ENCODE peak calls at places on chromosome 19, in four cellular contexts. One of them, this sample, is unnamed. For H3K4me1, the result is how much of the 10 kb centered on the place peaks cover.

GRCh38 chr19:42244452-42245220 is 2.2 kb upstream of the GSK3A start:
- DNase-seq in H1: peak
- DNase-seq in SJSA1: peak
- DNase-seq in A549: peak
- DNase-seq in this sample: peak

GRCh38 chr19:29480507-29480906 is 45.3 kb upstream of the VSTM2B start:
- DNase-seq in A549: no peak
- DNase-seq in H1: no peak
- DNase-seq in SJSA1: no peak
- DNase-seq in this sample: no peak

GRCh38 chr19:46356670-46357055 is 9.8 kb downstream of the PPP5C start:
- DNase-seq in SJSA1: no peak
- DNase-seq in H1: no peak
- DNase-seq in A549: no peak
- DNase-seq in this sample: no peak

GRCh38 chr19:49690656-49691242 is at the start of gene CPT1C:
- DNase-seq in H1: peak
- DNase-seq in SJSA1: no peak
- DNase-seq in A549: no peak
- DNase-seq in this sample: peak

GRCh38 chr19:27833031-27833430 is 1379.9 kb downstream of the UQCRFS1 start:
- DNase-seq in SJSA1: no peak
- DNase-seq in A549: no peak
- DNase-seq in H1: no peak
- DNase-seq in this sample: no peak

GRCh38 chr19:50432658-50433057 is at the start of gene MYBPC2:
- DNase-seq in H1: no peak
- DNase-seq in SJSA1: no peak
- DNase-seq in A549: no peak
- DNase-seq in this sample: no peak

GRCh38 chr19:48614436-48615144 is at the start of gene FAM83E:
- DNase-seq in H1: peak
- DNase-seq in A549: peak
- DNase-seq in SJSA1: no peak
- DNase-seq in this sample: no peak

GRCh38 chr19:40592170-40592569 is 9.0 kb upstream of the LTBP4 start:
- DNase-seq in A549: peak
- DNase-seq in SJSA1: no peak
- DNase-seq in H1: no peak
- DNase-seq in this sample: no peak

GRCh38 chr19:11797491-11797890 is 832 bp upstream of the ZNF491 start:
- DNase-seq in SJSA1: peak
- DNase-seq in H1: peak
- DNase-seq in A549: peak
- DNase-seq in this sample: peak

GRCh38 chr19:46546194-46546896 is 50.7 kb upstream of the PNMA8B start:
- DNase-seq in SJSA1: no peak
- DNase-seq in A549: peak
- DNase-seq in H1: peak
- DNase-seq in this sample: no peak

GRCh38 chr19:8811315-8812172 is 20.6 kb downstream of the ZNF558 start:
- DNase-seq in H1: no peak
- DNase-seq in A549: peak
- DNase-seq in SJSA1: no peak
- DNase-seq in this sample: no peak

GRCh38 chr19:3516675-3517207 is 10.6 kb downstream of the FZR1 start:
- DNase-seq in SJSA1: no peak
- DNase-seq in A549: no peak
- DNase-seq in H1: no peak
- DNase-seq in this sample: no peak
- H3K4me1 ChIP-seq in SJSA1: under half
- H3K4me1 ChIP-seq in A549: under half
- H3K4me1 ChIP-seq in H1: under half
- H3K4me1 ChIP-seq in this sample: under half

DNA sequence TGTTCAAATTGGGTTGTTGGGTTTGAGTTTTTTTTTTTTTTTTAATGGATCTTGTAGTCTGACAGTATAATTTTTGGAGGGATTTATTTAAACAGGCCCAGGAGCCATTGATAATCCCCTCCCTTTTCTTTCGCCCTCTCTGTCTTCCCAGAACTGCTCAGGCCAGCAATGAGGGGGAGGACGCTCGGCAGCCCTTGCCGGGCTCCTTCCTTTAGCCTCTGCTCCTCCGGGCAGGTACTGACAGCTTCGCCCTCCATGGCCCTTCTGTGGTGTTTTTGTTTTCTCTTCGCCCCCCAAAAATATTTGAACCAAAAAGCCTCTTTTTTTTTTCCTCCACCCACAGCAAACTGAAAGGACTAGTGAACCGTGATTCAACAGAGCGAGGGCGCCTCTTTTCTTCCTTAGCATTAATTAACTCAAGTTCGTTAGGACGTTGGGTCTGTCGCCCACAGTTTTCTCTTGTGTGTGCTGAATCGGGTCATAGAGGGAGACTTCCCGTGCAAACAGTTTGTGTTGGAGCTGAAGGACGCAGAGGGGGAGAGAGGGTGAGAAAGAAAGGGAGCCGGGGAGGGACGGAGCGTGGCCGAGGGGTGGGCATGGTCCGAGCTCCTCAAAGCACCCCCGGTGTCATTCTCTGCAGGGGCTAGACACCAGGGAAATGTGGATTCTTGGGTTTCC is 21.5 kb downstream of the NFIX start:
- DNase-seq in H1: no peak
- DNase-seq in SJSA1: no peak
- DNase-seq in A549: no peak
- DNase-seq in this sample: no peak
- H3K4me1 ChIP-seq in H1: under half
- H3K4me1 ChIP-seq in SJSA1: under half
- H3K4me1 ChIP-seq in A549: under half
- H3K4me1 ChIP-seq in this sample: half or more

GRCh38 chr19:5950744-5951143 is 27.2 kb downstream of the RANBP3 start:
- DNase-seq in SJSA1: no peak
- DNase-seq in A549: no peak
- DNase-seq in H1: no peak
- DNase-seq in this sample: no peak
- H3K4me1 ChIP-seq in SJSA1: under half
- H3K4me1 ChIP-seq in A549: under half
- H3K4me1 ChIP-seq in H1: half or more
- H3K4me1 ChIP-seq in this sample: half or more

GRCh38 chr19:43624933-43625332 is 5.5 kb upstream of the ZNF428 start:
- DNase-seq in H1: peak
- DNase-seq in A549: peak
- DNase-seq in SJSA1: no peak
- DNase-seq in this sample: peak

GRCh38 chr19:43625918-43626579 is 6.6 kb upstream of the ZNF428 start:
- DNase-seq in A549: peak
- DNase-seq in SJSA1: no peak
- DNase-seq in H1: peak
- DNase-seq in this sample: no peak

GRCh38 chr19:43622070-43622469 is 2.6 kb upstream of the ZNF428 start:
- DNase-seq in H1: no peak
- DNase-seq in A549: no peak
- DNase-seq in SJSA1: no peak
- DNase-seq in this sample: no peak

GRCh38 chr19:43622956-43623355 is 3.5 kb upstream of the ZNF428 start:
- DNase-seq in A549: no peak
- DNase-seq in SJSA1: no peak
- DNase-seq in H1: no peak
- DNase-seq in this sample: no peak

DNA sequence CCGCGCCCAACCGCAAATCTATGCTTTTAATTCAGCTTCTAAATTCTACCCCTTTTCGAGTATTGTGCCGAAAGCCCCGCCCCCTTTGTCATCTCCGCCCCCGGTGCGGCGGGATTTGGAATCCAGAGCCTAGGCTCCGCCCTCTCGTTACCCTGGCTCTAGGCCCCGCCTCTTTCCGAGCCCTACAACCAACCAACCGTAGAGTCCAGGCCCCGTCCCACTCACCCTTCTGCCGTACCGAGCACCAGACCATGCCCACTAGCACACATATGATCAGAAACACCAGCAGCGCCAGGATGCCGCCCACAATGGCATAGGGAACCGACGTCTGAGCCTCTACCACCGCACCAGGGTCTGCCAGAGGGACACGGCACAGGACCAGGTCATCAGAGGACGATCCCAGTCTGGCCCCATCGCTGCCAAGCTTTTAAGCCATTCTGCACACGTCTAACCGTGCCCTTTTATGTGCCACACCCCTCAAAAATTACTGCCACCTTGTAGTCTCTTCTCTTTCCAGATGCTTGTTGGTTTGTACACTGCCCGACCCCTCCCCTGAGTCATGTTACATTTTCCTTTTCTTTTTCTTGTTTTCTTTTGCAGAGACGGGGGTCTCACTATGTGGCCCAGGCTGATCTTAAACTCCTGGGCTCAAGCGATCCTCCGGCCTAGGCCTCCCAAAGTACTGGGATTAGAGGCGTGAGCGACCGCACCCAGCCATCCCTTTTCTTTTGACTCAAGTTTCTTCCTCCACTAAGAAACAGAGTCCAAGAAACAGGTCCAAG is 4.7 kb upstream of the ZNF428 start:
- DNase-seq in A549: no peak
- DNase-seq in SJSA1: no peak
- DNase-seq in H1: peak
- DNase-seq in this sample: no peak
- H3K4me1 ChIP-seq in A549: under half
- H3K4me1 ChIP-seq in SJSA1: under half
- H3K4me1 ChIP-seq in H1: under half
- H3K4me1 ChIP-seq in this sample: under half

DNA sequence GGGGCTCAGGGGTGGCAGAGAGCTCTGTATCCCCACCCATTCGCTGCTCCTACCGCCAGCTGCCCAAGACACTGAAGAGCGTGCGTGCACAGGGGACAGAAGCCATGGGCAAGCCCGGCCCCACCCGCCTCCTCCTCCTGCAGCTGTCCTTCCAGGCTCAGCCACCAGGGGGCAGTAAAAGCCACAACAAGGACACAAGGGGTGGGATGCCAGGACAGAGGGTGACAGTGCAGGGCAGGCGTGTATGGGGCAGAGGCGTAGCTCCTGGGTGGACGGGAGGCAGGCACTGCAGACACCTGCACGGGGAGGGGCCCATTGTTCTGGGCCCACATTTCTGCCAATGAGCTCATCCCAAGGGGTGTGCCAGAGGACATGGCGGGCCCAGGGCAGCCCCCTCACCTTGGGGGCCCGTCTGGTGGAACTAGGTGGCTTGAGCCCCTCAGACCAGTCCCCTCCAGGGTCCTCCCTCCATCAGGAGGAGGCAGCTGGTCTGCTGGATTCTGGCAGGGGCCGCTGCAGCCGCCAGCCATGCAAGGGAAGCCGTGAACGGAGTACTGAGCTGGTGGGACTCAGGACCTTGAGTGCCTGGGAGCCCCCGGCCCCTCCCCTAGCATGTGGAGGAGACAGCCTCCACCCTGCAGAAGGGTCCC is 61.2 kb downstream of the MLLT1 start:
- DNase-seq in SJSA1: peak
- DNase-seq in A549: peak
- DNase-seq in H1: peak
- DNase-seq in this sample: peak
- H3K4me1 ChIP-seq in SJSA1: under half
- H3K4me1 ChIP-seq in A549: under half
- H3K4me1 ChIP-seq in H1: under half
- H3K4me1 ChIP-seq in this sample: under half

GRCh38 chr19:1266116-1266817 is 2.9 kb upstream of the CIRBP start:
- DNase-seq in SJSA1: peak
- DNase-seq in A549: peak
- DNase-seq in H1: peak
- DNase-seq in this sample: peak

GRCh38 chr19:1264801-1265610 is 4.1 kb upstream of the CIRBP start:
- DNase-seq in SJSA1: peak
- DNase-seq in H1: peak
- DNase-seq in A549: peak
- DNase-seq in this sample: peak

GRCh38 chr19:1266818-1267440 is 2.2 kb upstream of the CIRBP start:
- DNase-seq in SJSA1: peak
- DNase-seq in A549: peak
- DNase-seq in H1: peak
- DNase-seq in this sample: peak

GRCh38 chr19:1267441-1268391 is 1.4 kb upstream of the CIRBP start:
- DNase-seq in H1: no peak
- DNase-seq in SJSA1: no peak
- DNase-seq in A549: no peak
- DNase-seq in this sample: peak

GRCh38 chr19:1265611-1266115 is 3.5 kb upstream of the CIRBP start:
- DNase-seq in H1: no peak
- DNase-seq in SJSA1: no peak
- DNase-seq in A549: peak
- DNase-seq in this sample: peak
- H3K4me1 ChIP-seq in H1: half or more
- H3K4me1 ChIP-seq in SJSA1: half or more
- H3K4me1 ChIP-seq in A549: half or more
- H3K4me1 ChIP-seq in this sample: half or more

DNA sequence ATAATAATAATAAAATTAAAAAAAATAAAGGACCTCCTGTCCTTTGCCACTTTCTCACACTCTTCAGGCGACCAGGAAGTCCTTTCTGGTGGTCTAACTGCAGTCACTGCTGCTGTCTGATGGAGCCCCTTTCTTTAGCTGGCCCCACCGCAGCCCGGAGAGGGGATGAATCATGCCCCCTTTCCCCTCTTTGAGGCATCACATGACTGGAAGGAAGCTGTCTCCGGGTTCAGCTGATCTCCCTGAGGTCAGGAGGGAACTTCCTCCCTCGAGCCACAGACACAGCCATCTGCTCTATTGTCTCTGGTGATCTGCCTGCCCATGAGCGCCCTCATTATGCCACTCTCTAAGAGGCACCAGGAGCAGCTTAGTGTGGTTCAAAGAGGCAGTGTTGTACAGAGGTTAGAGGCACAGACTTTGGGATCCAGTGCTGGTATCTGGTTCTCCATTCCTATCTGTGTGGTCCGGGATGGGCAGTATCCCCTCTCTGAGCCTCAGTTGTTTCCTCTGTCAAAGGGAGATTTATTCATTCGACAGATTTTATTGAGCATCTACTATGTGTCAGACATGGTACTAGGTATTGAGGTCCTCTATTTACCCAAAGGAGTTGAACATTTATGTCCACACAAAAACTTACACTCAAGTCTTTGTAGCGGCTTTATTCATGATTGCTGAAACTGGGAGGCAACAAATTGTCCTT is 30.0 kb downstream of the VAV1 start:
- DNase-seq in H1: no peak
- DNase-seq in A549: peak
- DNase-seq in SJSA1: no peak
- DNase-seq in this sample: peak
- H3K4me1 ChIP-seq in H1: under half
- H3K4me1 ChIP-seq in A549: under half
- H3K4me1 ChIP-seq in SJSA1: under half
- H3K4me1 ChIP-seq in this sample: under half

GRCh38 chr19:16370671-16371391 is 46.2 kb downstream of the KLF2 start:
- DNase-seq in SJSA1: peak
- DNase-seq in H1: no peak
- DNase-seq in A549: no peak
- DNase-seq in this sample: no peak
- H3K4me1 ChIP-seq in SJSA1: half or more
- H3K4me1 ChIP-seq in H1: under half
- H3K4me1 ChIP-seq in A549: under half
- H3K4me1 ChIP-seq in this sample: under half